ENCODE peak calls at places on chromosomes 4 and X, in four cellular contexts. One of them, this sample, is unnamed.
A peak's percentile ranks its signal among the peaks of the same experiment; 100 is the strongest.

GRCh38 chr4:85966308-85966882 is 393.5 kb downstream of the MAPK10 start:
- DNase-seq in OCI-LY7: no peak
- DNase-seq in bronchial epithelial cell: no peak
- DNase-seq in retinal pigment epithelial cell: no peak
- DNase-seq in this sample: no peak

GRCh38 chr4:5051692-5052423 is 578 bp downstream of the STK32B start:
- DNase-seq in OCI-LY7: no peak
- DNase-seq in bronchial epithelial cell: no peak
- DNase-seq in retinal pigment epithelial cell: no peak
- DNase-seq in this sample: no peak

GRCh38 chr4:81032805-81033684 is 2.5 kb downstream of the BMP3 start:
- DNase-seq in OCI-LY7: peak; percentile 79
- DNase-seq in bronchial epithelial cell: peak; percentile 54
- DNase-seq in retinal pigment epithelial cell: no peak
- DNase-seq in this sample: no peak

GRCh38 chr4:139453041-139453370 is 915 bp upstream of the RAB33B start:
- DNase-seq in OCI-LY7: peak; percentile 91
- DNase-seq in bronchial epithelial cell: peak; percentile 77
- DNase-seq in retinal pigment epithelial cell: peak; percentile 59
- DNase-seq in this sample: peak; percentile 68

GRCh38 chr4:89707467-89707866 is 129.5 kb downstream of the SNCA start:
- DNase-seq in OCI-LY7: no peak
- DNase-seq in bronchial epithelial cell: no peak
- DNase-seq in retinal pigment epithelial cell: no peak
- DNase-seq in this sample: no peak

GRCh38 chrX:2955281-2955680 is 26.1 kb upstream of the ARSD start:
- DNase-seq in OCI-LY7: no peak
- DNase-seq in bronchial epithelial cell: no peak
- DNase-seq in retinal pigment epithelial cell: no peak
- DNase-seq in this sample: no peak

GRCh38 chr4:169791527-169792156 is 33.9 kb upstream of the HPF1 start:
- DNase-seq in OCI-LY7: no peak
- DNase-seq in bronchial epithelial cell: peak; percentile 44
- DNase-seq in retinal pigment epithelial cell: no peak
- DNase-seq in this sample: no peak

GRCh38 chr4:54475546-54475945 is 182.2 kb upstream of the KIT start:
- DNase-seq in OCI-LY7: no peak
- DNase-seq in bronchial epithelial cell: no peak
- DNase-seq in retinal pigment epithelial cell: no peak
- DNase-seq in this sample: no peak

GRCh38 chr4:14446311-14446710 is 556.0 kb upstream of the CPEB2 start:
- DNase-seq in OCI-LY7: no peak
- DNase-seq in bronchial epithelial cell: peak; percentile 86
- DNase-seq in retinal pigment epithelial cell: peak; percentile 27
- DNase-seq in this sample: no peak

GRCh38 chr4:78299565-78299972 is 242.4 kb downstream of the FRAS1 start:
- DNase-seq in OCI-LY7: peak; percentile 3
- DNase-seq in bronchial epithelial cell: no peak
- DNase-seq in retinal pigment epithelial cell: no peak
- DNase-seq in this sample: no peak

GRCh38 chr4:52592287-52592686 is 66.8 kb downstream of the USP46 start:
- DNase-seq in OCI-LY7: no peak
- DNase-seq in bronchial epithelial cell: no peak
- DNase-seq in retinal pigment epithelial cell: no peak
- DNase-seq in this sample: no peak

GRCh38 chr4:56976283-56976877 is 1.0 kb downstream of the NOA1 start:
- DNase-seq in OCI-LY7: peak; percentile 7
- DNase-seq in bronchial epithelial cell: no peak
- DNase-seq in retinal pigment epithelial cell: no peak
- DNase-seq in this sample: no peak

GRCh38 chr4:175720722-175721121 is 91.3 kb downstream of the GPM6A start:
- DNase-seq in OCI-LY7: no peak
- DNase-seq in bronchial epithelial cell: no peak
- DNase-seq in retinal pigment epithelial cell: no peak
- DNase-seq in this sample: no peak

GRCh38 chr4:9894604-9895361 is 113.3 kb downstream of the DRD5 start:
- DNase-seq in OCI-LY7: no peak
- DNase-seq in bronchial epithelial cell: no peak
- DNase-seq in retinal pigment epithelial cell: no peak
- DNase-seq in this sample: no peak

GRCh38 chrX:103464071-103464773 is 55.1 kb downstream of the RAB40A start:
- DNase-seq in OCI-LY7: peak; percentile 31
- DNase-seq in bronchial epithelial cell: peak; percentile 43
- DNase-seq in retinal pigment epithelial cell: no peak
- DNase-seq in this sample: no peak

GRCh38 chr4:25863347-25863784 is 578 bp upstream of the SEL1L3 start:
- DNase-seq in OCI-LY7: peak; percentile 54
- DNase-seq in bronchial epithelial cell: no peak
- DNase-seq in retinal pigment epithelial cell: no peak
- DNase-seq in this sample: no peak

GRCh38 chr4:78149737-78150136 is 92.6 kb downstream of the FRAS1 start:
- DNase-seq in OCI-LY7: no peak
- DNase-seq in bronchial epithelial cell: no peak
- DNase-seq in retinal pigment epithelial cell: no peak
- DNase-seq in this sample: no peak

GRCh38 chr4:122329876-122330595 is 48.8 kb upstream of the ADAD1 start:
- DNase-seq in OCI-LY7: no peak
- DNase-seq in bronchial epithelial cell: peak; percentile 85
- DNase-seq in retinal pigment epithelial cell: peak; percentile 39
- DNase-seq in this sample: no peak

GRCh38 chr4:94472056-94472826 is 20.5 kb downstream of the PDLIM5 start:
- DNase-seq in OCI-LY7: no peak
- DNase-seq in bronchial epithelial cell: peak; percentile 79
- DNase-seq in retinal pigment epithelial cell: peak; percentile 53
- DNase-seq in this sample: no peak

GRCh38 chrX:69192603-69193002 is 27.4 kb upstream of the PJA1 start:
- DNase-seq in OCI-LY7: no peak
- DNase-seq in bronchial epithelial cell: peak; percentile 10
- DNase-seq in retinal pigment epithelial cell: no peak
- DNase-seq in this sample: no peak

GRCh38 chr4:146437778-146438177 is 84.0 kb downstream of the SLC10A7 start:
- DNase-seq in OCI-LY7: no peak
- DNase-seq in bronchial epithelial cell: no peak
- DNase-seq in retinal pigment epithelial cell: no peak
- DNase-seq in this sample: no peak

GRCh38 chr4:83548151-83548905 is 12.4 kb downstream of the GPAT3 start:
- DNase-seq in OCI-LY7: peak; percentile 3
- DNase-seq in bronchial epithelial cell: peak; percentile 100
- DNase-seq in retinal pigment epithelial cell: peak; percentile 96
- DNase-seq in this sample: peak; percentile 55

GRCh38 chrX:17613979-17614572 is 123.2 kb upstream of the SCML1 start:
- DNase-seq in OCI-LY7: no peak
- DNase-seq in bronchial epithelial cell: peak; percentile 58
- DNase-seq in retinal pigment epithelial cell: no peak
- DNase-seq in this sample: no peak

GRCh38 chr4:113116414-113117345 is 67.2 kb downstream of the ANK2 start:
- DNase-seq in OCI-LY7: no peak
- DNase-seq in bronchial epithelial cell: no peak
- DNase-seq in retinal pigment epithelial cell: no peak
- DNase-seq in this sample: no peak

GRCh38 chrX:19549838-19550237 is 34.5 kb upstream of the MAP3K15 start:
- DNase-seq in OCI-LY7: no peak
- DNase-seq in bronchial epithelial cell: no peak
- DNase-seq in retinal pigment epithelial cell: no peak
- DNase-seq in this sample: no peak

GRCh38 chr4:22191565-22192301 is 243.2 kb upstream of the KCNIP4 start:
- DNase-seq in OCI-LY7: no peak
- DNase-seq in bronchial epithelial cell: no peak
- DNase-seq in retinal pigment epithelial cell: no peak
- DNase-seq in this sample: no peak

GRCh38 chr4:26062221-26062620 is 148.2 kb downstream of the SMIM20 start:
- DNase-seq in OCI-LY7: no peak
- DNase-seq in bronchial epithelial cell: no peak
- DNase-seq in retinal pigment epithelial cell: no peak
- DNase-seq in this sample: no peak

GRCh38 chr4:47831026-47831689 is 6.7 kb downstream of the CORIN start:
- DNase-seq in OCI-LY7: no peak
- DNase-seq in bronchial epithelial cell: peak; percentile 20
- DNase-seq in retinal pigment epithelial cell: no peak
- DNase-seq in this sample: no peak

GRCh38 chr4:182062936-182063335 is 180.3 kb upstream of the TENM3 start:
- DNase-seq in OCI-LY7: no peak
- DNase-seq in bronchial epithelial cell: peak; percentile 84
- DNase-seq in retinal pigment epithelial cell: peak; percentile 60
- DNase-seq in this sample: no peak

GRCh38 chr4:110823251-110823650 is 200.4 kb upstream of the PITX2 start:
- DNase-seq in OCI-LY7: no peak
- DNase-seq in bronchial epithelial cell: peak; percentile 41
- DNase-seq in retinal pigment epithelial cell: no peak
- DNase-seq in this sample: no peak

GRCh38 chr4:154618708-154619315 is 6.4 kb upstream of the FGG start:
- DNase-seq in OCI-LY7: peak; percentile 73
- DNase-seq in bronchial epithelial cell: peak; percentile 58
- DNase-seq in retinal pigment epithelial cell: no peak
- DNase-seq in this sample: peak; percentile 22

GRCh38 chrX:8841911-8842310 is 40.7 kb upstream of the FAM9A start:
- DNase-seq in OCI-LY7: no peak
- DNase-seq in bronchial epithelial cell: no peak
- DNase-seq in retinal pigment epithelial cell: no peak
- DNase-seq in this sample: no peak

GRCh38 chrX:91066104-91066503 is 368.5 kb upstream of the PABPC5 start:
- DNase-seq in OCI-LY7: no peak
- DNase-seq in bronchial epithelial cell: no peak
- DNase-seq in retinal pigment epithelial cell: no peak
- DNase-seq in this sample: no peak

GRCh38 chr4:54400802-54401201 is 171.7 kb downstream of the PDGFRA start:
- DNase-seq in OCI-LY7: no peak
- DNase-seq in bronchial epithelial cell: peak; percentile 47
- DNase-seq in retinal pigment epithelial cell: peak; percentile 32
- DNase-seq in this sample: no peak

GRCh38 chrX:147912093-147912801 is 528 bp downstream of the FMR1 start:
- DNase-seq in OCI-LY7: peak; percentile 68
- DNase-seq in bronchial epithelial cell: peak; percentile 31
- DNase-seq in retinal pigment epithelial cell: no peak
- DNase-seq in this sample: no peak

GRCh38 chrX:151396042-151396826 is 772 bp upstream of the VMA21 start:
- DNase-seq in OCI-LY7: peak; percentile 49
- DNase-seq in bronchial epithelial cell: peak; percentile 59
- DNase-seq in retinal pigment epithelial cell: peak; percentile 36
- DNase-seq in this sample: peak; percentile 8

GRCh38 chrX:134685662-134686061 is 27.4 kb upstream of the PLAC1 start:
- DNase-seq in OCI-LY7: no peak
- DNase-seq in bronchial epithelial cell: no peak
- DNase-seq in retinal pigment epithelial cell: no peak
- DNase-seq in this sample: no peak

GRCh38 chr4:140158234-140159030 is 4.4 kb upstream of the MAML3 start:
- DNase-seq in OCI-LY7: peak; percentile 13
- DNase-seq in bronchial epithelial cell: no peak
- DNase-seq in retinal pigment epithelial cell: no peak
- DNase-seq in this sample: no peak

GRCh38 chrX:84729809-84730208 is 227.6 kb upstream of the HDX start:
- DNase-seq in OCI-LY7: peak; percentile 58
- DNase-seq in bronchial epithelial cell: peak; percentile 21
- DNase-seq in retinal pigment epithelial cell: no peak
- DNase-seq in this sample: peak; percentile 5

GRCh38 chr4:176780995-176781738 is 11.6 kb downstream of the VEGFC start:
- DNase-seq in OCI-LY7: no peak
- DNase-seq in bronchial epithelial cell: peak; percentile 94
- DNase-seq in retinal pigment epithelial cell: no peak
- DNase-seq in this sample: no peak
- H3K4me3 ChIP-seq in OCI-LY7: no peak overlapping the region
- H3K4me3 ChIP-seq in bronchial epithelial cell: no peak overlapping the region
- H3K4me3 ChIP-seq in retinal pigment epithelial cell: no peak overlapping the region
- H3K4me3 ChIP-seq in this sample: no peak overlapping the region

GRCh38 chr4:37890501-37891220 is at the start of gene TBC1D1:
- DNase-seq in OCI-LY7: peak; percentile 39
- DNase-seq in bronchial epithelial cell: no peak
- DNase-seq in retinal pigment epithelial cell: no peak
- DNase-seq in this sample: no peak
- TF ChIP-seq CTCF in OCI-LY7: no peak
- TF ChIP-seq CTCF in bronchial epithelial cell: peak; percentile 36
- TF ChIP-seq CTCF in retinal pigment epithelial cell: peak; percentile 7
- TF ChIP-seq CTCF in this sample: no peak

DNA sequence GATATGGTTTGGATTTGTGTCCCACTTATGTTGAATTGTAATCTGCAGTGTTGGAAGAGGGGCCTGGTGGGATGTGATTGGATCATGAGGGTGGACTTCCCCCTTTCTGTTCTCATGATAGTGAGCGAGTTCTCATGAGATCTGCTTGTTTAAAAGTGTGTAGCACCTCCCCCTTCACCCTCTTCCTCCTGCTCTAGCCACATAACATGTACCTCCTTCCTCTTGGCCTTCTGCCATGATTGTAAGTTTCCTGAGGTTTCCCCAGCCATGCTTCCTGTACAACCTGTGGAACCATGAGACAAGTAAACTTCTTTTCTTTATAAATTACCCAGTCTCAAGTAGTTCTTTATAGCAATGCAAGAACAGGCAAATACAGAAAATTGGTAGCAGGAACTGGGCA is 138.7 kb downstream of the INPP4B start:
- DNase-seq in OCI-LY7: no peak
- DNase-seq in bronchial epithelial cell: no peak
- DNase-seq in retinal pigment epithelial cell: no peak
- DNase-seq in this sample: no peak
- H3K4me3 ChIP-seq in OCI-LY7: no peak overlapping the region
- H3K4me3 ChIP-seq in bronchial epithelial cell: no peak overlapping the region
- H3K4me3 ChIP-seq in retinal pigment epithelial cell: no peak overlapping the region
- H3K4me3 ChIP-seq in this sample: no peak overlapping the region

DNA sequence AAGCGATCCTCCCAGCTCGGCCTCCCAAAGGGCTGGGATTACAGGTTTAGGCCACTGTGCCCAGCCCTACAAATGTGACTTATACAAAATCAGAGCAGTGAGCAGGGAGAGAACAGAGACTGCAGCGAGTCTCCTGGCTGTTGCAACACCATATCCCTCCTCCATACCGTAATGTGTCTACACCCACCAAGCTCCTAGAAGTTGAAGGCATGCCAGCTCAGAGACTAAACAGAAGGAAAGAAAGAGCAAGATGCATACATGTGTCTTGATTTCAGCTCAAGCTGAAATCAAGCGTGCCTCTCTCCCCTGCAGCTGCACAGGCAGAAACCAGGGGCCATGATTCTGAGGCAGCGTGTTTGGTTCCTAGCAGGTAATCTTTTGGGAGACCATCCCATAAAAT is 34.7 kb downstream of the AFAP1 start:
- DNase-seq in OCI-LY7: no peak
- DNase-seq in bronchial epithelial cell: peak; percentile 37
- DNase-seq in retinal pigment epithelial cell: no peak
- DNase-seq in this sample: no peak
- TF ChIP-seq CTCF in OCI-LY7: no peak
- TF ChIP-seq CTCF in bronchial epithelial cell: no peak
- TF ChIP-seq CTCF in retinal pigment epithelial cell: no peak
- TF ChIP-seq CTCF in this sample: no peak

DNA sequence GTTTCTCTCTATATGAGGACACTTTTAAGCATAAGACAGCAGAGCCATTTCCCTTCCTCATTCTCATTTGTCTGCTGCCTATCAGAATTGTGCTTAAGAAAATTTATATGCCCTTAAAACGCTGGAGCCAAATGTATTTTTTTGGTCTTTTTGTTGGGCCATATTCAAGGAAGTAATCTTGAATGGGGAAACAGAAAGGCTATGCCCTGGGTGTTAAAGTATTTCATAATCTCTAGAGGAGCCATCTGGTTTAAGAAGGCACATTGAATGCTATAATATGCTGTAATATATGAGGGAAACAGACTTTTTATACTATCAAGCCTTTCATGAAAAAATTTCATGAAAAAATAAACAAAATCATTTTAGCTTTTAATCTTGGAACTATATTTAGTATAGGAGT is 4.3 kb downstream of the DMD start:
- DNase-seq in OCI-LY7: no peak
- DNase-seq in bronchial epithelial cell: no peak
- DNase-seq in retinal pigment epithelial cell: no peak
- DNase-seq in this sample: no peak
- H3K4me3 ChIP-seq in OCI-LY7: no peak overlapping the region
- H3K4me3 ChIP-seq in bronchial epithelial cell: no peak overlapping the region
- H3K4me3 ChIP-seq in retinal pigment epithelial cell: no peak overlapping the region
- H3K4me3 ChIP-seq in this sample: no peak overlapping the region

This sample was measured in GM12864.